ENCODE peak calls at places on chromosomes 5 and 9, in six cellular contexts. J is HFFc6, N is tibial artery, B is lung, S is GM10248, A is foreskin fibroblast. H is an unnamed sample.

GRCh38 chr5:127072861-127073846 is at the start of gene C5orf63:
- DNase-seq in S (peak), B (peak), A (peak), J (no peak), N (peak), H (no peak)

GRCh38 chr9:97041898-97042297 is 3.0 kb upstream of the CTSV start:
- DNase-seq in S (no peak), J (no peak), B (no peak), N (no peak), A (no peak), H (no peak)

GRCh38 chr9:109329274-109330258 is 8.7 kb upstream of the EPB41L4B start:
- DNase-seq in A (peak), N (peak), B (peak), J (no peak), S (no peak), H (no peak)

GRCh38 chr5:109705596-109705995 is 15.9 kb downstream of the MAN2A1 start:
- DNase-seq in J (peak), N (no peak), B (no peak), S (no peak), A (peak), H (no peak)

GRCh38 chr5:151134228-151134627 is 23.4 kb downstream of the ANXA6 start:
- DNase-seq in B (no peak), S (no peak), A (no peak), J (no peak), N (no peak), H (no peak)

GRCh38 chr9:21434202-21435014 is 5.8 kb upstream of the IFNA1 start:
- DNase-seq in J (peak), N (no peak), A (peak), B (no peak), S (peak), H (peak)

GRCh38 chr9:35277649-35278359 is 116.0 kb downstream of the UNC13B start:
- DNase-seq in J (peak), B (no peak), A (peak), N (peak), S (no peak), H (peak)

GRCh38 chr9:81804306-81804705 is 115.0 kb upstream of the TLE1 start:
- DNase-seq in A (peak), J (peak), S (no peak), N (no peak), B (no peak), H (no peak)

GRCh38 chr9:30120654-30121053 is 2263.8 kb upstream of the ACO1 start:
- DNase-seq in B (no peak), S (no peak), J (no peak), N (no peak), A (no peak), H (no peak)

GRCh38 chr5:172052454-172053236 is 46.2 kb upstream of the FBXW11 start:
- DNase-seq in S (no peak), N (peak), J (peak), A (peak), B (no peak), H (peak)
- TF ChIP-seq CTCF in S (no peak), N (no peak), J (peak), A (peak), B (no peak), H (peak)

GRCh38 chr5:140835622-140836510 is 1.8 kb downstream of the PCDHA7 start:
- DNase-seq in S (no peak), N (no peak), J (no peak), A (no peak), B (no peak), H (no peak)

GRCh38 chr5:140828402-140828737 is 610 bp downstream of the PCDHA6 start:
- DNase-seq in N (no peak), S (no peak), J (no peak), A (no peak), B (no peak), H (no peak)

GRCh38 chr5:140833993-140834392 is at the start of gene PCDHA7:
- DNase-seq in J (peak), S (no peak), B (no peak), A (peak), N (no peak), H (no peak)
- TF ChIP-seq CTCF in J (peak), S (no peak), B (no peak), A (no peak), N (no peak), H (no peak)

GRCh38 chr9:3884736-3885135 is 358.9 kb upstream of the RFX3 start:
- DNase-seq in J (no peak), A (no peak), S (no peak), N (no peak), B (no peak), H (no peak)
- TF ChIP-seq CTCF in J (no peak), A (no peak), S (no peak), N (no peak), B (no peak), H (no peak)

DNA sequence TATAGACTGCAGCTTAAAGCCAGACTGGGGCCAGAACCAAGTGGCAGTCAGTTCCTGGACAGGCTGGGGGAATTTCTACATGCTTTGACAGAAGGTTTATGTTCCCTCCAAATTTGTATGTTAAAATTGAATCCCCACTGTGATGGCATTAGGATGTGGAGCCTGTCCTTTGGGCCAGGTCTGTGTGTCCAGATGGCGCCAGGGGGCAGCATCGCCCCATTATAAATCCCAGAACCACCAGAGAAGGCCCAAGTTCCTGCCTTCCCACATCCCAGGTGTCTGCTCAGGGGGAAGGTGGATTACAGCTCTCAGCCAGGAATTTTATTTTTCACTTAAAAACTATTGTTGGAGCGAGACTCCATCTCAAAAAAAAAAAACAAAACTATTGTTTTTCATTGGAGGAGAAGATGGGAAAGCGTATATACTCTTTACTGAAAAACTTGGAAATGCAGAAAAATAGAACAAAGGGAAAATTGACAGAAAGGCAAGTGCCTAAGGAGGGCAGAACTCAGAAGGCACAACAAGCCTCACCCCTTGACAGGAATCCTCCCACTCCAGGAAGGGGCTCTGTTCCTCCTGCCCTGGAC is 5.0 kb downstream of the IL3 start:
- DNase-seq in A (peak), S (peak), N (no peak), B (peak), J (peak), H (no peak)
- TF ChIP-seq CTCF in A (peak), S (peak), N (peak), B (peak), J (peak), H (peak)

DNA sequence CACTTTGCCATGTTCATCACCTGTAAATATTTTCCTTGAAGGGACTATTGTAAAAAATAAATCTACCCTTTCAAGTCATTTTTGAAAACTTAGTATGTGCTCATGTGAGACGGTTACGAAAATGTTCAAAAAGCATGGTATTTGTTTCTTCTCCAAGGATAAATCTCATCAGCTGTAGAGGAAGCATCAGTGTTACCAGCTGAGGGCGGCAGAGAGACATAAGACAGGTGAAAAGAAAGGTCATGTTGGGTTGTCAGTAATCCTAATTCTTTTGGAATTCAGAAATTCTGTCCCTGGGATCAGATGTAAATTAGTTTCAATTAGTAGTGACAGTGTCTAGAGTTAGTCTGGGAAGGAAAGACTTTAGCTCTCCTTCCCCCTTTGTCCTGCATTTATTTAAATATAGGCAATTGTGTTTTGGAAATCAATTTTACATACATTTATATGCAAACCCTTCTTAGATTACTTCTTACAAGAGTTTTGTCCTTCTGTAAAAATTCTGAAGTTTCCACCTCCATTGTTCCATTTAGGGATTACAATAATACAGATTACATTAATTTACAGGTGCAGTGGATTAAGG is 791.9 kb upstream of the CDH6 start:
- DNase-seq in S (no peak), J (no peak), N (peak), A (no peak), B (no peak), H (no peak)
- TF ChIP-seq CTCF in S (peak), J (peak), N (peak), A (peak), B (no peak), H (no peak)

GRCh38 chr9:95003694-95004451 is 277.4 kb downstream of the AOPEP start:
- DNase-seq in B (peak), J (peak), S (peak), N (peak), A (peak), H (no peak)
- TF ChIP-seq CTCF in B (no peak), J (peak), S (no peak), N (peak), A (no peak), H (no peak)

DNA sequence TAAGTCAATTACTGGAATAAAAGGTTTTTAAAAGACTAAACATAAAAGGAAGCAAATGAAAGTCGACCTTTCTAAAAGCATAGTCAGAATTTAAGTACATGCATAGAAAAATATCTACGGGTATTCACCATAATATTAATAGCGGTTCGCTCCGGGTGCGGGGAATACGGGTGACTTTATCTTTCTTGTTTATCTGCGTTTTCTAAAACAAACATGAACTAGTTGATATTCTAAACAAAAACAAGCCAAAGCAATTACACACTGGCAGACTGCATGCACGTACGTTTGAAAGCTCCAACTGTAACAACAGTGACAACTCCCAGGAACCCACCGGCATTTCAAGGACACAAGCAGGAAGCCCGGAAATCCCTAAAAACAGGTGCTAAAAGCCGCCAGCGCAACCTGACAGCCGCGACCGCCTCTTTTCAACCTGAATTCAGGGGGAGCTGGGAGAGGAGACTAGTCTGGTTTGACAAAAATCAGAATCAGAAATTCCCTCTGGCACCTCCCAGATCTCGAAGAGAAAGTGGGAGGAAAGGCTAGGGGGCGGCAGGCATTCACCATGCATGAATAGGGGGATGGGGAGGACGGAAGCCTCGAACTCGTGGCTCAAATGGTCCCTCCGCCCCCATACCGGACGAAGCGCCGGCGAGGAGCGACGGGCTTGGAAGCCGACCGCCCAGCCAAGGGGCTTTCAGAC is 512 bp downstream of the PANK3 start:
- DNase-seq in B (no peak), N (no peak), S (no peak), J (no peak), A (no peak), H (no peak)
- TF ChIP-seq CTCF in B (no peak), N (no peak), S (no peak), J (peak), A (no peak), H (no peak)

GRCh38 chr5:40660751-40661150 is 19.0 kb upstream of the PTGER4 start:
- DNase-seq in B (no peak), J (no peak), S (no peak), A (no peak), N (no peak), H (no peak)
- TF ChIP-seq CTCF in B (no peak), J (no peak), S (no peak), A (no peak), N (no peak), H (no peak)